ENCODE peak calls at places on chromosomes 16 and 17, in six cellular contexts. Y is H1, C is K562, E is WTC11, L is GM23338, O is HepG2. U is an unnamed sample.

GRCh38 chr17:29620271-29620670 is 2.4 kb downstream of the CORO6 start:
- DNase-seq in E (peak), Y (no peak), O (no peak), L (peak), C (peak), U (no peak)

GRCh38 chr17:50908860-50909764 is 43.0 kb upstream of the TOB1 start:
- DNase-seq in C (no peak), E (peak), Y (no peak), O (peak), L (peak), U (no peak)

GRCh38 chr17:57349533-57350227 is 93.4 kb downstream of the MSI2 start:
- DNase-seq in L (no peak), O (no peak), E (no peak), C (no peak), Y (no peak), U (no peak)

GRCh38 chr16:54649846-54650245 is 280.8 kb upstream of the IRX5 start:
- DNase-seq in E (no peak), O (no peak), Y (no peak), L (no peak), C (no peak), U (no peak)

GRCh38 chr16:58027341-58028167 is 2.0 kb downstream of the MMP15 start:
- DNase-seq in E (peak), C (peak), Y (peak), O (peak), L (peak), U (no peak)

GRCh38 chr17:29019475-29020181 is 13.8 kb upstream of the SEZ6 start:
- DNase-seq in C (peak), O (no peak), E (peak), Y (no peak), L (peak), U (no peak)

GRCh38 chr16:29896841-29897240 is 2.5 kb downstream of the SEZ6L2 start:
- DNase-seq in Y (no peak), O (no peak), C (no peak), L (no peak), E (no peak), U (no peak)

GRCh38 chr17:77419547-77420475 is 279.0 kb downstream of the SEC14L1 start:
- DNase-seq in Y (no peak), C (peak), O (peak), E (peak), L (peak), U (no peak)

GRCh38 chr16:53123753-53124152 is 69.0 kb downstream of the CHD9 start:
- DNase-seq in C (no peak), L (no peak), E (no peak), O (no peak), Y (no peak), U (no peak)

GRCh38 chr17:72984145-72984924 is 108.2 kb downstream of the SLC39A11 start:
- DNase-seq in E (no peak), L (no peak), O (no peak), C (no peak), Y (no peak), U (no peak)

GRCh38 chr17:27545562-27546229 is 85.3 kb upstream of the LGALS9 start:
- DNase-seq in E (no peak), L (no peak), Y (no peak), O (no peak), C (no peak), U (no peak)

GRCh38 chr16:4283939-4284338 is 11.1 kb upstream of the TFAP4 start:
- DNase-seq in O (no peak), E (no peak), L (no peak), C (peak), Y (no peak), U (no peak)

GRCh38 chr16:67847064-67847861 is at the start of gene CENPT:
- DNase-seq in O (peak), E (no peak), L (peak), C (peak), Y (no peak), U (no peak)

GRCh38 chr16:81266680-81267095 is 28.2 kb downstream of the BCO1 start:
- DNase-seq in L (no peak), O (no peak), C (no peak), Y (no peak), E (no peak), U (no peak)

DNA sequence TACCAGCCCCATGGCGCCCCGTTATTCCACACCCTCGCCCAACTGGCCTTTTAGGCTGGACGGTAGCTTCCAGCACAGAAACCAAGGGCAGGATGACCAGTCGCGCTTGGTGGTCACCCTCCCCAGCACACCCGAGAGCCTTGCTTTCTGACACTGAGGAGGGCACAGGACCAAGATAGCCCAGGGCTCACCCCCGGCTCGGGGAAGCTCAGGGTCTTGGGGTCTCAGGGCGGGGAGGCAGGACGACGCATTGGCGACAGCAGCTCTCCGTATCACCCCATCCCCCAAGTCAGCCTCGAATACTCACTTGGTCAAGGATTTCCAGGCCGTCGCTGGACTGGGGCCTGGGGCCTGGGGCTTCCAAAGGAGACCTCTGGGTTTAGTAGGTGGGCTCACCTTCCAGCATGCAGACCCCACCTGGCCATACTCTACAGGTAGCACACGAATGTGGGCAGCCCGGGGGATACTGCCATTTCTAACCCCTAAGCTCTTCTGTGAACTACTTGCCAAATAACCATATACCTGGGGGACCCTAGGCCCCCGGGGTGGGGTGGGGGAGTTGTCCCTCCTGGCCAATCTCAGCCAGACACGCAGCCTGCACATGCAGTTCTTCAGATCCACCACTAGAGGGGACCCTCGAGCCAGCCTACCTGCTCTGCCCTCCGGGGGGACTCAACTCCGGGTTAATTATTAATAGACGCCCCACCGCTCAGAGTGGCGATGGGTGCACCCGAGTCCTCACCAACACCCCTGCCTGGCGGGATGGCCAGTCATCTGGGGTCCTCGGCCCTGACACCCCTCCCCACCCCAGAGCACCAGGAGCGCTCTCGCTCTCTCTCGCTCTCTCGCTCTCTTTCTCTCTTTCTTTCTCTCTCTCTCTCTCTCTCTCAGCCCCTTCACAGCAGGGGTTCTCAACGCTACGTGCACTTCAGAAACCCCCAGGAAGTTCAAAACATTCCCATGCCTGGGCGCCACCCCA is 30.0 kb downstream of the TBC1D16 start:
- DNase-seq in Y (no peak), L (peak), C (peak), E (peak), O (peak), U (no peak)
- TF ChIP-seq CREB1 in Y (peak), L (peak), C (no peak), E (no peak), O (no peak), U (no peak)

GRCh38 chr17:82874011-82874835 is 34.4 kb upstream of the ZNF750 start:
- DNase-seq in O (no peak), Y (no peak), C (no peak), L (no peak), E (no peak), U (no peak)
- TF ChIP-seq CREB1 in O (no peak), Y (no peak), C (no peak), L (no peak), E (no peak), U (no peak)

DNA sequence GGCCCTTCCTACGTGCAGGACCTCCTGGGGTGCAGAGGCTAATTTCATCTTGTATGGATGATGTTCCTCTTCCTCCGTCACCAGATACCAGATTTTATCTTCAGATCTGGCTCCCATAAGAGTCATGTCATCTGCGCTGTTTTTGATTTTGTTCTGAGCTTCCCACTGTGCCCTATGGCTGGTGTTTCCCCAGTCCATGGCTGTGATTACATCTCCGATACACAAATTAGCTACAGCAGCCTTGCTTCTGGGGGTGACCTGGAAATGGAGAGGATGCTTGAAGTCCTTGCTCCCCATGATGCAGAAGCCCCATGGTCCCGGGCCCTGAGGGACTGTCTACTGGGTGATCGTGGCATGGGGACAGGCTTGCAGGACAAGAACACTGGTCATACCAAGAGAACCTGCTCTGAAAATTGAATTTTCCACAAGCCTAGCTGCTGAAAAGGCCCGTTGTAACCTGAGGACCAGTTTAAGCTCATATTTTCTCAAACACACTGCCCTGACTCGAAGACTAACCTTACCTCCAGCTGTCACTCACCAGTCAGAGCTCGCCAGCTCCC is 69.0 kb downstream of the KCNJ12 start:
- DNase-seq in Y (no peak), O (no peak), C (no peak), L (no peak), E (no peak), U (no peak)
- TF ChIP-seq CREB1 in Y (no peak), O (no peak), C (no peak), L (no peak), E (no peak), U (no peak)

GRCh38 chr16:578870-579405 is 9.2 kb downstream of the PIGQ start:
- DNase-seq in O (peak), C (peak), L (peak), Y (peak), E (peak), U (no peak)

GRCh38 chr16:578232-578869 is 8.6 kb downstream of the PIGQ start:
- DNase-seq in L (no peak), O (no peak), E (no peak), Y (no peak), C (no peak), U (no peak)

GRCh38 chr16:576823-577201 is 7.0 kb downstream of the PIGQ start:
- DNase-seq in O (no peak), Y (no peak), E (peak), L (peak), C (no peak), U (no peak)

GRCh38 chr16:576197-576822 is 6.5 kb downstream of the PIGQ start:
- DNase-seq in Y (no peak), L (no peak), C (no peak), E (no peak), O (no peak), U (no peak)

DNA sequence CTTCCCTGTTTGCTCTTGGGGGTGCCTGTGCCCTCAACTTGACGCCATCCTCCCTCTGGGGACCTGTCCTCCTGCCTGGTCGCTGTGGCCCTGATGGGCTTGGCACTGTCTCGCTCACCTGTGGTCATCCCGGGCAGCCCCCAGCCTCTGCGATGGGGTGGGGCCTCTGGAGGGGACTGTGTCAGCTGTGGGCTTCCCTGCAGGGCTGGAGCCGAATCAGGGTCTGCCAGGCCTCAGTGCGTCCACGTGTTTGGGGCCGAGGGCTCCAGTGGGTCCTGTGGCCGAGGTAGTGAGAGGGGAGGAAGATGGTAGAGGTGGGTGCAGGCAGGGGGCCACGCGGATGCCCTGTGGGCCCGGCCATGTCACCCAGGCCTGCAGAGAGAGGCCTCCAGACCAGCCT is 8.0 kb downstream of the PIGQ start:
- DNase-seq in C (no peak), O (no peak), L (no peak), E (no peak), Y (no peak), U (no peak)
- TF ChIP-seq CREB1 in C (no peak), O (no peak), L (no peak), E (no peak), Y (no peak), U (no peak)

DNA sequence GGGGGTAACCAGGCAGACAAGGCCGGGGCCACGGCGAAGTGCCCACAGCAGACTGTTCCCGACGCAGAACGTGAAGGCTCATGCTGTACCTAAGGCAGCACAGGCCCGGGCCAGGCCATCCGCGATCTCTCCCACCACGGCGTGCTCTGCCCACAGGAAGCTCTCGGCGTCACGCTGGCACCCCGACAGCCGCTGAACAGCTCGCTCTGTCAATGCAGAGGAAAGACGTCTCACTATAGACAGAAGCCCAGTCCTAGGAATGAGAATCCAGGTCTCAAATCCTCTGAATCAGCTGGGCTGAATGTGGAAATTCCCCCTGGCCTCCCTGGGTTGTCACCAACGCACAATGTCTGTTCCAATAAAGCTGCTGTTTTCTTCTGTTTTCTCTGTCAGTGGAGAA is 21.4 kb downstream of the SERPINF1 start:
- DNase-seq in L (no peak), C (no peak), E (no peak), Y (no peak), O (no peak), U (no peak)
- TF ChIP-seq CREB1 in L (no peak), C (no peak), E (no peak), Y (no peak), O (no peak), U (no peak)